ENCODE peak calls at places on chromosomes 5 and 9, in four cellular contexts. F is cardiac fibroblast, W is heart left ventricle, H is A549. T is an unnamed sample.

GRCh38 chr5:115857621-115858349 is 16.1 kb downstream of the AP3S1 start:
- DNase-seq in W (no peak), H (no peak), F (peak), T (no peak)

GRCh38 chr5:173281910-173282309 is 46.3 kb downstream of the STC2 start:
- DNase-seq in F (peak), W (no peak), H (peak), T (no peak)

GRCh38 chr9:137174722-137175293 is 3.0 kb upstream of the TMEM210 start:
- DNase-seq in F (no peak), H (no peak), W (no peak), T (no peak)

GRCh38 chr9:96348261-96348660 is 35.2 kb downstream of the SLC35D2 start:
- DNase-seq in H (no peak), F (no peak), W (no peak), T (no peak)

GRCh38 chr5:168042284-168043080 is 249.0 kb upstream of the WWC1 start:
- DNase-seq in H (no peak), F (no peak), W (no peak), T (no peak)

GRCh38 chr9:131160416-131161112 is 35.2 kb downstream of the NUP214 start:
- DNase-seq in W (no peak), H (no peak), F (no peak), T (no peak)

GRCh38 chr5:27978322-27978721 is 939.9 kb upstream of the CDH9 start:
- DNase-seq in W (no peak), F (no peak), H (no peak), T (no peak)

GRCh38 chr9:116319480-116319879 is 165.9 kb downstream of the PAPPA start:
- DNase-seq in F (no peak), H (no peak), W (no peak), T (no peak)

GRCh38 chr5:42168091-42168670 is 243.1 kb downstream of the FBXO4 start:
- DNase-seq in F (no peak), W (no peak), H (no peak), T (no peak)

GRCh38 chr9:123562844-123563346 is 206.9 kb downstream of the CRB2 start:
- DNase-seq in H (no peak), W (no peak), F (peak), T (no peak)

GRCh38 chr5:154138701-154139100 is 51.8 kb upstream of the GALNT10 start:
- DNase-seq in H (no peak), W (peak), F (peak), T (no peak)

GRCh38 chr9:6909186-6909585 is 151.4 kb downstream of the KDM4C start:
- DNase-seq in H (no peak), W (no peak), F (no peak), T (no peak)

GRCh38 chr9:79686381-79687130 is 114.8 kb downstream of the TLE4 start:
- DNase-seq in F (peak), W (no peak), H (no peak), T (no peak)
- TF ChIP-seq CTCF in F (no peak), W (no peak), H (no peak), T (no peak)

GRCh38 chr5:150512368-150512747 is 4.4 kb downstream of the NDST1 start:
- DNase-seq in H (no peak), W (no peak), F (peak), T (no peak)

GRCh38 chr5:150514708-150515211 is 6.8 kb downstream of the NDST1 start:
- DNase-seq in H (peak), W (no peak), F (peak), T (no peak)

GRCh38 chr5:150511641-150512367 is 3.9 kb downstream of the NDST1 start:
- DNase-seq in F (peak), H (peak), W (peak), T (no peak)

GRCh38 chr5:150515446-150515845 is 7.5 kb downstream of the NDST1 start:
- DNase-seq in W (no peak), H (no peak), F (peak), T (no peak)

DNA sequence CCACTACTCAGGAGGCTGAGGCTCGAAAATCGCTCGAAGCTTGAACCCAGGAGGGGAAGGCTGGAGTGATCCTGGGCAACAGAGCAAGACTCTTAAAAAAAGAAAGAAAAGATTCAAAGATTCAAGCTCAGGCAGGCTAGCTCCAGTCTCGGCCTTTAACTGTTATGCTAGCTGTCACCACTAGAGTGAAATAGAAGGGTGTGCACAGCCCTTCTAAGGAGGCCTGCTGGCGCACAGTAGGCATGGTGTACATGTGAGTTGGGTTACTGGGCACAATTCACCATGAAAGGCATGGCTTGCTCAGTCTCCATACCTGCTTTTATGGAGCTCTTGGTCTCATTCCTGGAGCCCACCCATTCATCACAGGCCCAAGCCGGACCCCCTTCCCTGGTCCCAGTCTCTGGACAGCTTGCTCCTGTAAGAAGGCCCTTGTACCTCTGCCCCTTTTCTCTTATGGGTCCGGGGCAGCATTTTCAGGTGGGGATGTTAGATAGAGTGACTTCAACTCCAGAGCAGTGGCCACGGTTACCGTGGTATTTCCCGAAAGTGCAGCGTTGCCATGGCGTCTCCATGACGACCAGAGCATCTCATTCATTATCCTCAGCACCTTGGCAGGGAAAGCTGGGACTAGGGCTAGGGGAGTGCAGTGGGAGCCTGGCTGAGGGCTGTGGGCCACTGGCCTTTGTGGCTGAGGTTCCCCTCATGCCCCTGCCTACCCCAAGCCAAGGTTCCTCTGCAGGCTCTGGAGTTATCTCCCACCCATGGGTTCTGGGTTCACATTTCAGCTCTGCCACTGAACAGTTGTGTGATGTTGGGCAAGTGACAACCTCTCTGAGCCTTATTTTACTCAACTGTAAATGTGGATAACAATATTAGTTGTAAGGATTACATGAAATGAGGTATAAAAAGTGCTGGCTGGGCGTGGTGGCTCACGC is 5.7 kb downstream of the NDST1 start:
- DNase-seq in H (no peak), W (no peak), F (no peak), T (no peak)
- TF ChIP-seq CTCF in H (no peak), W (no peak), F (peak), T (no peak)

DNA sequence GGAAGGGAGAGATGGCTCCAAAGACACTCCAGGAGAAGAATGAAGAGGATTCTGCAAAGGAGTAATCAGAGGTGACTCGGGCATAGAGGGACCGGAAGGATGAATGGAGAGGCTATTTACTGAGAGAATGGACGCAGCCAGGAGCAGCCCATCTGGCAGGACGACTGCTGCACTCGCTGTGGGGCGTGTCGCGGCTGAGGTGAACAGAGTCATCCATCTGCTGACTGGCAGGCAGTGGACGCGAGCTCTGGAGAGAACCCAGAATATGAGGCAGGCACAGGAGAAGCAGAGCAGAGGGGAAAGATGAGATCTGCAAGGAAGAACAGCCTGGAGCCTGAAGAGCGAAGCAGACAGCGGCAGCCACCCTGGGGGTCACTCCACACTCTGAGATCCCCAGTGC is 16.4 kb downstream of the FGF1 start:
- DNase-seq in H (no peak), W (peak), F (no peak), T (no peak)
- TF ChIP-seq CTCF in H (no peak), W (no peak), F (no peak), T (no peak)

GRCh38 chr9:95071925-95072324 is 245.6 kb downstream of the FANCC start:
- DNase-seq in F (no peak), H (no peak), W (no peak), T (no peak)

GRCh38 chr9:95067888-95068287 is 249.6 kb downstream of the FANCC start:
- DNase-seq in F (no peak), W (no peak), H (no peak), T (no peak)

GRCh38 chr9:95071450-95071849 is 246.1 kb downstream of the FANCC start:
- DNase-seq in F (no peak), H (no peak), W (no peak), T (no peak)

GRCh38 chr9:95073042-95073607 is 244.4 kb downstream of the FANCC start:
- DNase-seq in W (no peak), F (no peak), H (no peak), T (no peak)

DNA sequence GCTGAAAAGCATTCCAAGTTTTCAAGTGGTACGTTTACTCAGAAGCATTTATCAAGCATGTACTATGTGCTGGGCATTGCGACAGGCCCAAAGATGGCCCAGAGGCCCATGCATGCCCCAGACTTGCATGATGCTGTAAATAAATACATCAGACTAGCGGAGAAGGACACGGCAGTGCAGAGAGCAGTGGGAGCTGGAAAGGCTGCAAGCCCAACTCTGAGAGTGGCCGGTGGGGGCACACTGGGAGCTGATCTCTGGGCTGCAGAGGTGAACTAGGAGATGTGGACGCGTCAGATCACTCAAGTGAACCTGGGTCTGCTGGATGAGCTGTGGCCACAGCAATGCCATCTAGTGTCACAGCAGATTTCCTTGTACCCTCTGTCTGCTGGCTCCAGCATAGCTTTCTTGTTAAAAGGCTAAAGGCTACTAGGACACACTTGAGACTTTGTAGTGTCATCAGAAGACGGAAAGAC is 246.9 kb downstream of the FANCC start:
- DNase-seq in H (no peak), F (no peak), W (no peak), T (no peak)
- TF ChIP-seq CTCF in H (no peak), F (no peak), W (no peak), T (no peak)

GRCh38 chr5:128631771-128632170 is 93.7 kb upstream of the FBN2 start:
- DNase-seq in W (no peak), H (no peak), F (no peak), T (no peak)
- TF ChIP-seq CTCF in W (no peak), H (no peak), F (no peak), T (no peak)

DNA sequence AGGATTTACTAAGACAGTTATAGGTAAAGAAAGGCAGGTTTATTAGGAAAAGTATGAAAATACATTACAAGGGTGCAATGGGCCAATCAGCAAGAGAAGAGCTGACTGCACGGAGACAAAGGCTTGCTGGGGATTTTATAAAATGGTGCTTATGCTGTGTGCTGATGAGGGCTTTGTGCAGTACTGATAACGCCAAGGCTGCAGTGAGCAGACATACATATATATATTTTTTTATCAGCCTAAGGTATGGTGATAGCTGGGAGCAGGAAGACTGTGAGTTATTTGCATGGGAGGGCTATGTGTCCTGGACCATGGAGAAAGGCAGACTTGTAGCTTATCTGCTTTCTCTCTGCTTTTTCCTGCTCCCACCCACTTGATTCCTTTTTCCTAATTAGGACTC is 208.1 kb upstream of the ACTBL2 start:
- DNase-seq in F (no peak), H (no peak), W (no peak), T (no peak)
- TF ChIP-seq CTCF in F (no peak), H (no peak), W (no peak), T (no peak)

DNA sequence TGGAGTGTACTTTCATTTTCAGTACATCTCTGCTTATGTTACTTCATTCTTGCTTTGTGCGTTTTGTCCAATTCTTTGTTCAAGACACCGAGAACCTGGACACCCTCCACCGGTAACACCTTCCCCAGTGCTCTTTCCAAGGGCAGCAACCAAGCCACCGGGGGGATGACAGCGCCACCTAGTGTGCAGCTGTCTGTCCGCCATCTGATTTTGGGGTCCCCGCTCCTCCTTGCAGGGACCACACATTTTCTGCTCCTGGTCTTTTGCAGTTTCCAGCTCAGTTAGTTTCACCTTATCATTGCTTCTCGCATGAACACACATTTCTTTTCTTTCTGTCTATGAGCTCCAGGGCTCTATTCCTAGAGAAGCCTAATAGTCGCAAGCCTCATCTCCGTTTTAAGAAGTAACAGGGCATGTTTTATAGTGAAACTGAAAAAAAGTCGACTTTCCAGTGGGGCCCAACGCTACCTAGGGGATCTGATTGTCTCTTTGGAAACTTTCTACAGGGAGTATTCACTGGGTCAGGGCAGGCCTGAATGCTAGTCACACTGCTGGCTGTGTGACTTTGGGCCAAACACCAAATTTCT is 152.1 kb downstream of the FSTL4 start:
- DNase-seq in F (peak), W (no peak), H (peak), T (no peak)
- TF ChIP-seq CTCF in F (peak), W (peak), H (peak), T (peak)